ENCODE peak calls at places on chromosomes 12 and 14, in four cellular contexts. F is neural progenitor cell, N is fibroblast of lung, X is MM.1S. V is an unnamed sample.

GRCh38 chr14:50067723-50068495 is 48.5 kb downstream of the VCPKMT start:
- DNase-seq in F (no peak), N (peak; percentile 47), X (no peak), V (peak; percentile 84)

GRCh38 chr14:94378527-94379290 is 9.7 kb downstream of the SERPINA1 start:
- DNase-seq in F (no peak), N (no peak), X (no peak), V (no peak)

GRCh38 chr12:4909397-4909733 is 340 bp upstream of the KCNA1 start:
- DNase-seq in F (peak; percentile 58), N (no peak), X (no peak), V (no peak)

GRCh38 chr14:81464253-81465001 is 64.3 kb upstream of the STON2 start:
- DNase-seq in F (peak; percentile 69), N (peak; percentile 73), X (peak; percentile 74), V (peak; percentile 45)

GRCh38 chr14:69487226-69487625 is 2.7 kb downstream of the PLEKHD1 start:
- DNase-seq in F (peak; percentile 60), N (no peak), X (no peak), V (no peak)

GRCh38 chr14:96090441-96091148 is 51.4 kb downstream of the C14orf132 start:
- DNase-seq in F (no peak), N (peak; percentile 80), X (no peak), V (no peak)

GRCh38 chr14:42884100-42884499 is 1277.4 kb downstream of the LRFN5 start:
- DNase-seq in F (no peak), N (peak; percentile 95), X (no peak), V (peak; percentile 62)

GRCh38 chr14:50000215-50001145 is 107.6 kb downstream of the ARF6 start:
- DNase-seq in F (peak; percentile 23), N (peak; percentile 71), X (peak; percentile 73), V (peak; percentile 87)

GRCh38 chr12:4867384-4867783 is 42.3 kb upstream of the KCNA1 start:
- DNase-seq in F (no peak), N (no peak), X (no peak), V (no peak)

GRCh38 chr12:43029971-43030370 is 440.4 kb upstream of the PRICKLE1 start:
- DNase-seq in F (no peak), N (peak; percentile 42), X (no peak), V (no peak)

GRCh38 chr14:105052110-105052458 is 13.1 kb downstream of the GPR132 start:
- DNase-seq in F (no peak), N (no peak), X (no peak), V (no peak)

GRCh38 chr14:74952195-74952665 is 3.2 kb downstream of the PGF start:
- DNase-seq in F (no peak), N (no peak), X (no peak), V (no peak)

GRCh38 chr14:95267306-95267705 is 52.4 kb downstream of the CLMN start:
- DNase-seq in F (no peak), N (no peak), X (no peak), V (peak; percentile 57)

GRCh38 chr12:69779928-69780327 is 41.3 kb downstream of the RAB3IP start:
- DNase-seq in F (peak; percentile 53), N (peak; percentile 49), X (no peak), V (peak; percentile 34)

GRCh38 chr12:8549381-8549780 is 8.7 kb upstream of the CLEC4E start:
- DNase-seq in F (no peak), N (no peak), X (no peak), V (no peak)

GRCh38 chr12:52628111-52628507 is 9.8 kb upstream of the KRT73 start:
- DNase-seq in F (no peak), N (no peak), X (no peak), V (no peak)

GRCh38 chr12:56155256-56155845 is 2.8 kb upstream of the MYL6 start:
- DNase-seq in F (no peak), N (no peak), X (no peak), V (no peak)

GRCh38 chr12:32155911-32156585 is 49.4 kb downstream of the BICD1 start:
- DNase-seq in F (no peak), N (no peak), X (no peak), V (peak; percentile 14)

GRCh38 chr12:123223241-123223668 is 9.7 kb downstream of the MPHOSPH9 start:
- DNase-seq in F (no peak), N (no peak), X (no peak), V (no peak)

GRCh38 chr12:7090222-7090998 is 1.8 kb downstream of the C1R start:
- DNase-seq in F (peak; percentile 33), N (no peak), X (no peak), V (peak; percentile 23)

GRCh38 chr14:82354126-82354525 is 820.5 kb upstream of the SEL1L start:
- DNase-seq in F (no peak), N (no peak), X (no peak), V (no peak)

GRCh38 chr12:108691995-108692808 is 39.1 kb downstream of the CORO1C start:
- DNase-seq in F (peak; percentile 26), N (no peak), X (peak; percentile 80), V (no peak)
- H2AFZ ChIP-seq in F (no peak overlapping the region), N (no peak overlapping the region), X (no peak overlapping the region), V (no peak overlapping the region)

GRCh38 chr14:103522028-103522581 is 525 bp downstream of the CKB start:
- DNase-seq in F (peak; percentile 66), N (peak; percentile 26), X (no peak), V (no peak)

GRCh38 chr14:103524002-103524785 is 1.6 kb upstream of the CKB start:
- DNase-seq in F (no peak), N (no peak), X (no peak), V (no peak)

GRCh38 chr14:103521438-103521961 is 1.1 kb downstream of the CKB start:
- DNase-seq in F (peak; percentile 70), N (no peak), X (no peak), V (no peak)

GRCh38 chr14:103523583-103523969 is 946 bp upstream of the CKB start:
- DNase-seq in F (no peak), N (no peak), X (no peak), V (no peak)

GRCh38 chr14:103522649-103523582 is at the start of gene CKB:
- DNase-seq in F (peak; percentile 91), N (peak; percentile 57), X (no peak), V (no peak)
- H3K4me2 ChIP-seq in F (peak within 1 kb of the TSS; percentile 85), N (peak within 1 kb of the TSS; percentile 78), X (no peak within 1 kb of the TSS), V (peak within 1 kb of the TSS; percentile 80)

DNA sequence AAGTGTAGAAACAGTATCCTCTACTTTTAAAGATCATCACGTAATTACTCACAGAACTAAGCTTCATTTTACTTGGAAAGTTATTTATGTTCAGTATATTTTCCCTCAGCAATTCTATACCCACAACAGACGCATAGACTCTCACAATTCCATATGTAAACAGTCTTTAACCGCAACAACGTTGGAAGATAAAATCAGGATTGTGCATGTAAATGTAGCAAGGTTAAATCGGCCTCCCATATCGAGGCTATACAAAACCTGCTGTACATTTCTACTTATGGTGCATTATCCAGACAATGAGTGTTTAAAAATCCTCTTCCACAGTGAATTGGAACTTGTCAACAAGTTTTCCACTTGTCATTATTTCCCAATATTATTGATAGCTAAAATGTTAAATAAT is 581.1 kb downstream of the SLC16A7 start:
- DNase-seq in F (no peak), N (no peak), X (no peak), V (no peak)
- TF ChIP-seq EZH2 in F (no peak), N (no peak), X (no peak), V (no peak)

GRCh38 chr12:49288412-49288853 is 6.5 kb upstream of the PRPH start:
- DNase-seq in F (peak; percentile 72), N (peak; percentile 62), X (peak; percentile 56), V (peak; percentile 45)
- H2AFZ ChIP-seq in F (no peak overlapping the region), N (no peak overlapping the region), X (no peak overlapping the region), V (peak overlapping the region; percentile 37)

DNA sequence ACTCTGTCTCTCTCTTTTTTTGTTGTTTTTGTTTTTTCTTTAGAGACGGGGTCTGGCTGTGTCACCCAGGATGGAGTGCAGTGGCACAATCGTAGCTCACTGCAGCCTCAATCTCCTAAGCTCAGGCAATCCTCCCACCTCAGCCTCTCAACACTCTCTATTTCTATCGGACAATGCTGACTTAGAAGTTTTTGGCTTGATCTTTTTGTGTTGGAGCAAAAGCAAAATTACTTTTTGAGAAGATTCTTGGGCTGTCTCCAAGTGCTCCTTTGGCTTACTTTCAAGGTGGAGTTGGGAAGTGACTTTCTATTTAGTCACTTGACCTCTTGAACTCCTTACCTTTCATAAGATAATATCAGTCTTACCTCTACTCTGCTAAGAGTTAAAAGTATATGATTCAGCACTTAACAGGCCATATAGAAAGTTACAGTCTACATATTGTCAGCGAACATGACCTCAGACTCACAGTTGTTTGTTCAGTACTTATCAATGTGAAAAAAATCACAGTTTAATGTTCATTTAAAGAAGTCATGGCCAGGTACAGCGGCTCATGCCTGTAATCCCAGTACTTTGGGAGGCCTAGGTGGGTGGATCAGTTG is 15.4 kb upstream of the MIA2 start:
- DNase-seq in F (no peak), N (no peak), X (no peak), V (peak; percentile 87)
- H3K4me2 ChIP-seq in F (no peak overlapping the region), N (no peak overlapping the region), X (no peak overlapping the region), V (peak overlapping the region; percentile 41)

GRCh38 chr12:109480356-109480755 is 2.9 kb downstream of the UBE3B start:
- DNase-seq in F (no peak), N (no peak), X (no peak), V (no peak)

GRCh38 chr12:109483346-109483745 is 5.9 kb downstream of the UBE3B start:
- DNase-seq in F (no peak), N (no peak), X (no peak), V (no peak)

GRCh38 chr12:109482491-109482890 is 5.1 kb downstream of the UBE3B start:
- DNase-seq in F (no peak), N (no peak), X (no peak), V (no peak)

GRCh38 chr12:109482894-109483293 is 5.5 kb downstream of the UBE3B start:
- DNase-seq in F (no peak), N (no peak), X (no peak), V (no peak)

GRCh38 chr12:109481863-109482262 is 4.4 kb downstream of the UBE3B start:
- DNase-seq in F (no peak), N (no peak), X (no peak), V (no peak)
- TF ChIP-seq EZH2 in F (no peak), N (no peak), X (no peak), V (no peak)

DNA sequence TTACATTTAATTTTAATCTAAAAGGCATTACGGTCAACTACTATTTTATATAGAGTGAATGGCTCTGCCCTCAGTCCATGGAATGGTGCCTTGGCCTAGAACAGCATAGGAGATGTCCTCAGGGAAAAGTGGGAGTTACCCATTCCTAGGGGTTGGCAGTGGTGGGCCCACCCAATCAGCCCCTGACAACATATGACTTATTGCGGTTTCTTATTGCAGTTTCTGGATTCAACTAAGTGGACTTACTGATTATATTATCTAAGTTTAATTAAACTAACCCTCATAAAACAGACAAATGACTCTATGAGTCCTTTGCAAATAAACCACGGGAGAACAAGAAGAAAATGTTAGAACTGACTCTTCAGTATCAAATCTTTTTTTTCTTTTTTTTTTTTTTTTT is 2.3 kb upstream of the PPP2R5E start:
- DNase-seq in F (no peak), N (no peak), X (no peak), V (no peak)
- H2AFZ ChIP-seq in F (no peak overlapping the region), N (no peak overlapping the region), X (no peak overlapping the region), V (no peak overlapping the region)

DNA sequence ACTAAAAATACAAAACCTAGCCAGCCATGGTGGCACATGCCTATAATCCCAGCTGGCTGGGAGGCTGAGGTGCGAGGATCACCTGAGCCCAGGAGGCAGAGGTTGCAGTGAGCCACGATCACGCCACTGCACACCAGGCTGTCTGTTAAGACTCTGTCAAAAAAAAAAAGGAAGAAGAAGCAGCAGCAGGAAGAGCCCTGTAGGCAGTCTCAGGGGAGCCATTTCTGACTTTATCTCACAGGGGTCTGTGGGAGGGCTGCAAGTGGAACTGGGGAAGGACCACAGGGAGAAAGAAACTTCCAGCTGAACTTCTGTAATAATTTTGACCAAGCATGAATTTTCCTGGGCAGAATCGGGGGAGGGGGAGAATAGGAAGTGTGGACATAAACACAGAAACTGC is 32.7 kb downstream of the GARIN6 start:
- DNase-seq in F (no peak), N (no peak), X (no peak), V (no peak)
- H3K4me2 ChIP-seq in F (no peak overlapping the region), N (no peak overlapping the region), X (no peak overlapping the region), V (no peak overlapping the region)

V was measured in mammary epithelial cell.